ENCODE peak calls at places on chromosomes 2 and 18, in seven cellular contexts. One of them, this sample, is unnamed.

GRCh38 chr2:95015261-95015918 is 10.1 kb upstream of the MAL start:
- DNase-seq in H1: no peak
- DNase-seq in SK-N-SH: no peak
- DNase-seq in stomach: no peak
- DNase-seq in sigmoid colon: no peak
- DNase-seq in suprapubic skin: no peak
- DNase-seq in HL-60: no peak
- DNase-seq in this sample: no peak

GRCh38 chr2:41937921-41938708 is 109.7 kb upstream of the PKDCC start:
- DNase-seq in sigmoid colon: no peak
- DNase-seq in H1: peak; percentile 55
- DNase-seq in SK-N-SH: no peak
- DNase-seq in stomach: no peak
- DNase-seq in HL-60: no peak
- DNase-seq in suprapubic skin: no peak
- DNase-seq in this sample: no peak

GRCh38 chr18:25786778-25787177 is 303.6 kb downstream of the SS18 start:
- DNase-seq in suprapubic skin: no peak
- DNase-seq in HL-60: no peak
- DNase-seq in H1: no peak
- DNase-seq in stomach: no peak
- DNase-seq in SK-N-SH: no peak
- DNase-seq in sigmoid colon: no peak
- DNase-seq in this sample: no peak

GRCh38 chr2:119028327-119029174 is 86.6 kb downstream of the MARCO start:
- DNase-seq in sigmoid colon: no peak
- DNase-seq in suprapubic skin: no peak
- DNase-seq in HL-60: peak; percentile 18
- DNase-seq in SK-N-SH: peak; percentile 39
- DNase-seq in stomach: peak; percentile 59
- DNase-seq in H1: peak; percentile 84
- DNase-seq in this sample: no peak

GRCh38 chr2:209240204-209240603 is 183.6 kb upstream of the MAP2 start:
- DNase-seq in HL-60: no peak
- DNase-seq in suprapubic skin: no peak
- DNase-seq in sigmoid colon: no peak
- DNase-seq in SK-N-SH: no peak
- DNase-seq in H1: no peak
- DNase-seq in stomach: no peak
- DNase-seq in this sample: no peak

GRCh38 chr2:47724221-47724981 is 58.5 kb upstream of the MSH6 start:
- DNase-seq in H1: no peak
- DNase-seq in suprapubic skin: no peak
- DNase-seq in stomach: no peak
- DNase-seq in sigmoid colon: no peak
- DNase-seq in SK-N-SH: no peak
- DNase-seq in HL-60: no peak
- DNase-seq in this sample: no peak

GRCh38 chr18:75124967-75125358 is 84.0 kb downstream of the PTGR3 start:
- DNase-seq in H1: peak; percentile 42
- DNase-seq in suprapubic skin: peak; percentile 43
- DNase-seq in sigmoid colon: no peak
- DNase-seq in SK-N-SH: peak; percentile 84
- DNase-seq in HL-60: no peak
- DNase-seq in stomach: no peak
- DNase-seq in this sample: no peak

GRCh38 chr2:112881217-112882000 is 29.6 kb upstream of the IL37 start:
- DNase-seq in stomach: no peak
- DNase-seq in HL-60: peak; percentile 93
- DNase-seq in SK-N-SH: no peak
- DNase-seq in sigmoid colon: no peak
- DNase-seq in suprapubic skin: no peak
- DNase-seq in H1: no peak
- DNase-seq in this sample: no peak

GRCh38 chr2:168380500-168380899 is 75.6 kb upstream of the CERS6 start:
- DNase-seq in suprapubic skin: no peak
- DNase-seq in H1: no peak
- DNase-seq in SK-N-SH: no peak
- DNase-seq in stomach: no peak
- DNase-seq in sigmoid colon: no peak
- DNase-seq in HL-60: no peak
- DNase-seq in this sample: no peak

GRCh38 chr2:216492951-216493685 is 5.5 kb upstream of the RPL37A start:
- DNase-seq in stomach: no peak
- DNase-seq in SK-N-SH: no peak
- DNase-seq in suprapubic skin: no peak
- DNase-seq in HL-60: no peak
- DNase-seq in H1: no peak
- DNase-seq in sigmoid colon: no peak
- DNase-seq in this sample: no peak

GRCh38 chr2:239208470-239209180 is 192.2 kb downstream of the HDAC4 start:
- DNase-seq in SK-N-SH: no peak
- DNase-seq in HL-60: no peak
- DNase-seq in suprapubic skin: peak; percentile 26
- DNase-seq in sigmoid colon: no peak
- DNase-seq in H1: no peak
- DNase-seq in stomach: no peak
- DNase-seq in this sample: peak; percentile 10

GRCh38 chr2:12034303-12034861 is 287.9 kb downstream of the LPIN1 start:
- DNase-seq in HL-60: no peak
- DNase-seq in stomach: no peak
- DNase-seq in SK-N-SH: no peak
- DNase-seq in suprapubic skin: no peak
- DNase-seq in sigmoid colon: no peak
- DNase-seq in H1: no peak
- DNase-seq in this sample: no peak

GRCh38 chr2:216298719-216299118 is 73.6 kb downstream of the MARCHF4 start:
- DNase-seq in stomach: no peak
- DNase-seq in H1: no peak
- DNase-seq in suprapubic skin: no peak
- DNase-seq in SK-N-SH: no peak
- DNase-seq in sigmoid colon: no peak
- DNase-seq in HL-60: no peak
- DNase-seq in this sample: no peak

GRCh38 chr2:174333502-174334277 is 1.1 kb upstream of the SP9 start:
- DNase-seq in stomach: no peak
- DNase-seq in suprapubic skin: peak; percentile 65
- DNase-seq in H1: peak; percentile 65
- DNase-seq in sigmoid colon: no peak
- DNase-seq in SK-N-SH: no peak
- DNase-seq in HL-60: no peak
- DNase-seq in this sample: no peak

GRCh38 chr2:202032841-202033316 is 776 bp upstream of the FZD7 start:
- DNase-seq in stomach: peak; percentile 47
- DNase-seq in suprapubic skin: peak; percentile 82
- DNase-seq in SK-N-SH: no peak
- DNase-seq in H1: peak; percentile 84
- DNase-seq in sigmoid colon: peak; percentile 91
- DNase-seq in HL-60: peak; percentile 50
- DNase-seq in this sample: peak; percentile 61

GRCh38 chr18:79727211-79727610 is 47.6 kb downstream of the CTDP1 start:
- DNase-seq in SK-N-SH: no peak
- DNase-seq in stomach: no peak
- DNase-seq in suprapubic skin: no peak
- DNase-seq in H1: no peak
- DNase-seq in sigmoid colon: no peak
- DNase-seq in HL-60: no peak
- DNase-seq in this sample: no peak

GRCh38 chr2:240646900-240647502 is 21.7 kb downstream of the GPR35 start:
- DNase-seq in stomach: no peak
- DNase-seq in suprapubic skin: no peak
- DNase-seq in SK-N-SH: peak; percentile 20
- DNase-seq in sigmoid colon: peak; percentile 55
- DNase-seq in HL-60: no peak
- DNase-seq in H1: peak; percentile 46
- DNase-seq in this sample: no peak

GRCh38 chr2:122528061-122528460 is 772.6 kb downstream of the TSN start:
- DNase-seq in sigmoid colon: no peak
- DNase-seq in H1: no peak
- DNase-seq in stomach: no peak
- DNase-seq in suprapubic skin: no peak
- DNase-seq in SK-N-SH: no peak
- DNase-seq in HL-60: no peak
- DNase-seq in this sample: no peak

GRCh38 chr2:109387221-109387735 is 226.5 kb downstream of the SEPTIN10 start:
- DNase-seq in stomach: no peak
- DNase-seq in H1: no peak
- DNase-seq in SK-N-SH: no peak
- DNase-seq in HL-60: no peak
- DNase-seq in suprapubic skin: no peak
- DNase-seq in sigmoid colon: peak; percentile 29
- DNase-seq in this sample: no peak

GRCh38 chr18:75364512-75364911 is 63.0 kb downstream of the SMIM21 start:
- DNase-seq in suprapubic skin: no peak
- DNase-seq in HL-60: peak; percentile 26
- DNase-seq in SK-N-SH: no peak
- DNase-seq in H1: no peak
- DNase-seq in sigmoid colon: no peak
- DNase-seq in stomach: no peak
- DNase-seq in this sample: no peak

GRCh38 chr2:30860715-30861114 is 53.5 kb upstream of the CAPN13 start:
- DNase-seq in H1: no peak
- DNase-seq in stomach: no peak
- DNase-seq in suprapubic skin: no peak
- DNase-seq in sigmoid colon: no peak
- DNase-seq in HL-60: no peak
- DNase-seq in SK-N-SH: no peak
- DNase-seq in this sample: no peak

GRCh38 chr2:9288233-9288632 is 81.6 kb downstream of the ASAP2 start:
- DNase-seq in stomach: no peak
- DNase-seq in HL-60: no peak
- DNase-seq in H1: no peak
- DNase-seq in suprapubic skin: no peak
- DNase-seq in sigmoid colon: no peak
- DNase-seq in SK-N-SH: no peak
- DNase-seq in this sample: no peak

GRCh38 chr2:240033330-240033678 is 3.1 kb upstream of the OR6B2 start:
- DNase-seq in SK-N-SH: no peak
- DNase-seq in sigmoid colon: no peak
- DNase-seq in HL-60: no peak
- DNase-seq in stomach: no peak
- DNase-seq in suprapubic skin: no peak
- DNase-seq in H1: no peak
- DNase-seq in this sample: no peak

GRCh38 chr2:10901160-10901559 is 10.6 kb upstream of the KCNF1 start:
- DNase-seq in HL-60: no peak
- DNase-seq in sigmoid colon: no peak
- DNase-seq in SK-N-SH: no peak
- DNase-seq in H1: no peak
- DNase-seq in suprapubic skin: no peak
- DNase-seq in stomach: peak; percentile 35
- DNase-seq in this sample: no peak

GRCh38 chr2:218257390-218257981 is 3.3 kb upstream of the GPBAR1 start:
- DNase-seq in suprapubic skin: peak; percentile 63
- DNase-seq in HL-60: peak; percentile 72
- DNase-seq in sigmoid colon: peak; percentile 56
- DNase-seq in stomach: no peak
- DNase-seq in H1: peak; percentile 94
- DNase-seq in SK-N-SH: peak; percentile 51
- DNase-seq in this sample: no peak

GRCh38 chr2:27069436-27069835 is 2.0 kb downstream of the OST4 start:
- DNase-seq in suprapubic skin: no peak
- DNase-seq in HL-60: no peak
- DNase-seq in stomach: no peak
- DNase-seq in SK-N-SH: no peak
- DNase-seq in H1: no peak
- DNase-seq in sigmoid colon: peak; percentile 48
- DNase-seq in this sample: no peak

GRCh38 chr18:23400918-23401317 is 52.2 kb upstream of the RIOK3 start:
- DNase-seq in SK-N-SH: no peak
- DNase-seq in H1: no peak
- DNase-seq in sigmoid colon: no peak
- DNase-seq in suprapubic skin: no peak
- DNase-seq in HL-60: no peak
- DNase-seq in stomach: no peak
- DNase-seq in this sample: no peak
- TF ChIP-seq POLR2AphosphoS5 in SK-N-SH: no peak
- TF ChIP-seq POLR2AphosphoS5 in H1: no peak
- TF ChIP-seq POLR2AphosphoS5 in sigmoid colon: no peak
- TF ChIP-seq POLR2AphosphoS5 in suprapubic skin: no peak
- TF ChIP-seq POLR2AphosphoS5 in HL-60: no peak
- TF ChIP-seq POLR2AphosphoS5 in stomach: no peak
- TF ChIP-seq POLR2AphosphoS5 in this sample: no peak

GRCh38 chr2:100876231-100876860 is 56.4 kb downstream of the NPAS2 start:
- DNase-seq in sigmoid colon: no peak
- DNase-seq in H1: no peak
- DNase-seq in suprapubic skin: no peak
- DNase-seq in SK-N-SH: no peak
- DNase-seq in HL-60: no peak
- DNase-seq in stomach: no peak
- DNase-seq in this sample: no peak
- TF ChIP-seq CTCF in sigmoid colon: no peak
- TF ChIP-seq CTCF in H1: no peak
- TF ChIP-seq CTCF in suprapubic skin: no peak
- TF ChIP-seq CTCF in SK-N-SH: no peak
- TF ChIP-seq CTCF in HL-60: no peak
- TF ChIP-seq CTCF in stomach: no peak
- TF ChIP-seq CTCF in this sample: no peak

DNA sequence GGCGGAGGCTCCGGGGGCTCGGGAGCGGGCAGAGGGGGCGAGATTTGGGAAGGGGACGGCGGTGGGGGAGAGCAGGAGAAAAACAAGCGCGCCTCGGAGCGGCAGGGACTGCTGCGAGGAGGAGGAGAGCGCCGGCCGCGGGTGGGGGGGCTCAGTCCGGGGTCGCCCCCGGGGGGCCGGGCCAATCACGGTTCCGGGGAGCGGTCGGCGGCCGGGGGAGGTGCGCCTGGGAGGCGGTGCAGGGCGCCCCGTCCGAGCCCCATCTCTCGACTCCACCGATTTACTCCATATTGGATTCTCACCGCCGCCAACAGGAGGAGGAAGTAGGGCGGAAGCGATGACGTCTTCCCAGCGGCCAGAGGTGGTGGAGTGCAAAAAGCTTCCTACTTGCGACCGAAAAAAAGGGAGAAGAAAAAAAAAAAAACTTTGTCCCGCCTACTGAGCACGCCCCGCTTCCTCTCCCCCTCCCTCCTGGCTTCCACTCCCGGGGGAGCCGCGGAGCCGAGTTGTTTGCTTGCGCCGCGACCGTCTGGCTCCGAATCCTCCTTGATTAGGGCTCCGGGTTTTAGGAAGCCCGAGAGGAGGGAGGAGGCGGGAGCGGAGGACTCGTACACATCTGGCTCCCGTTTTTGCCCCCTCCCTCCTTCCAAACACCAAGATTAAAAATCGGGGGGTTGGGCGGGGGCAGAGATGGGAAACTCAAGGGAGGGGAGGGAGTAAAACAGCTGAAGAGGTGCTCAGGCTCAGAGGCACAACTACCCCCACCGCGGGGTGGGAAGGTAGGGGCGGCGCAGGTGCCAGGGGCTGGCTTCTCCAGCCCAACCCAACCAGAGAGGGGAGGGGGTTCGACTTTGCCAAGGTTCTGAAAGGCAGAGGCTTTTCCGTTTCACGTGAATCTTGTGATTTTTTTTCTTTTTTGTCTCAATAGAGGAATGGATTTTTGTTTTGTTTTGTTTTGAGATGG is at the start of gene SPRED2:
- DNase-seq in H1: peak; percentile 87
- DNase-seq in suprapubic skin: peak; percentile 97
- DNase-seq in HL-60: peak; percentile 95
- DNase-seq in sigmoid colon: peak; percentile 98
- DNase-seq in SK-N-SH: peak; percentile 89
- DNase-seq in stomach: peak; percentile 90
- DNase-seq in this sample: peak; percentile 90
- TF ChIP-seq POLR2AphosphoS5 in H1: no peak
- TF ChIP-seq POLR2AphosphoS5 in suprapubic skin: peak; percentile 77
- TF ChIP-seq POLR2AphosphoS5 in HL-60: peak; percentile 50
- TF ChIP-seq POLR2AphosphoS5 in sigmoid colon: peak; percentile 80
- TF ChIP-seq POLR2AphosphoS5 in SK-N-SH: peak; percentile 65
- TF ChIP-seq POLR2AphosphoS5 in stomach: peak; percentile 92
- TF ChIP-seq POLR2AphosphoS5 in this sample: peak; percentile 89

GRCh38 chr2:170736628-170737027 is 21.5 kb downstream of the SP5 start:
- DNase-seq in suprapubic skin: no peak
- DNase-seq in SK-N-SH: no peak
- DNase-seq in sigmoid colon: no peak
- DNase-seq in H1: no peak
- DNase-seq in stomach: no peak
- DNase-seq in HL-60: no peak
- DNase-seq in this sample: no peak
- TF ChIP-seq CTCF in suprapubic skin: no peak
- TF ChIP-seq CTCF in SK-N-SH: no peak
- TF ChIP-seq CTCF in sigmoid colon: no peak
- TF ChIP-seq CTCF in H1: peak; percentile 6
- TF ChIP-seq CTCF in stomach: no peak
- TF ChIP-seq CTCF in HL-60: no peak
- TF ChIP-seq CTCF in this sample: no peak